ENCODE peak calls at places on chromosomes 12 and 14, in ten cellular contexts. Q, Y, J, A, M, F, D, E, K and P are unnamed samples.
A peak's percentile ranks its signal among the peaks of the same experiment; 100 is the strongest.

GRCh38 chr12:77893918-77894317 is 63.2 kb downstream of the NAV3 start:
- DNase-seq in Q (no peak), Y (peak; percentile 48), J (no peak), E (peak; percentile 36), A (no peak), F (no peak), K (no peak), M (no peak), D (peak; percentile 17), P (no peak)

GRCh38 chr12:89824822-89825221 is 116.2 kb upstream of the ATP2B1 start:
- DNase-seq in E (no peak), M (no peak), D (no peak), Q (no peak), F (no peak), K (no peak), Y (no peak), A (no peak), J (no peak), P (no peak)

GRCh38 chr12:31003861-31004640 is 69.6 kb upstream of the DDX11 start:
- DNase-seq in J (no peak), F (no peak), D (no peak), A (no peak), K (no peak), E (no peak), Q (no peak), Y (no peak), M (no peak), P (no peak)

GRCh38 chr14:44639986-44640385 is 132.9 kb upstream of the FSCB start:
- DNase-seq in M (no peak), E (no peak), A (no peak), F (no peak), Y (no peak), J (no peak), K (no peak), D (no peak), Q (no peak), P (no peak)

GRCh38 chr12:62602445-62603060 is 135.9 kb downstream of the MON2 start:
- DNase-seq in J (peak; percentile 89), Q (peak; percentile 89), Y (peak; percentile 88), F (peak; percentile 74), E (peak; percentile 91), D (peak; percentile 95), M (peak; percentile 91), K (peak; percentile 93), A (peak; percentile 89), P (peak; percentile 91)

GRCh38 chr14:105146976-105147700 is 21.4 kb downstream of the JAG2 start:
- DNase-seq in M (no peak), D (no peak), A (no peak), J (no peak), Y (no peak), F (no peak), E (no peak), Q (peak; percentile 0), K (peak; percentile 39), P (no peak)

GRCh38 chr14:57918791-57919190 is 52.9 kb upstream of the SLC35F4 start:
- DNase-seq in A (no peak), J (no peak), Y (no peak), M (no peak), K (no peak), F (no peak), D (peak; percentile 69), Q (no peak), E (no peak), P (no peak)

GRCh38 chr12:110790301-110790700 is 47.6 kb upstream of the PPP1CC start:
- DNase-seq in J (no peak), M (no peak), Y (no peak), D (no peak), Q (no peak), A (peak; percentile 24), K (no peak), F (no peak), E (no peak), P (no peak)

GRCh38 chr12:18690653-18691052 is 47.2 kb downstream of the PLCZ1 start:
- DNase-seq in J (peak; percentile 20), F (no peak), E (no peak), A (peak; percentile 53), Q (no peak), M (no peak), Y (no peak), D (no peak), K (no peak), P (no peak)

GRCh38 chr12:58425481-58426392 is 484.4 kb downstream of the ATP23 start:
- DNase-seq in K (no peak), Y (no peak), Q (no peak), F (no peak), M (peak; percentile 49), J (peak; percentile 50), E (peak; percentile 89), D (peak; percentile 88), A (peak; percentile 68), P (no peak)

GRCh38 chr12:25386823-25387134 is 136.1 kb upstream of the KRAS start:
- DNase-seq in J (no peak), M (peak; percentile 53), D (no peak), F (no peak), K (no peak), Y (no peak), E (no peak), Q (peak; percentile 19), A (no peak), P (no peak)